ENCODE peak calls at places on chromosomes 16 and 17, in six cellular contexts. V is PC-9, E is tibial nerve, U is GM06990, J is progenitor cell of endocrine pancreas, C is fibroblast of villous mesenchyme. I is an unnamed sample.

GRCh38 chr17:75096082-75096625 is 8.4 kb downstream of the SLC16A5 start:
- DNase-seq in C (peak), V (peak), E (peak), U (no peak), J (no peak), I (peak)

GRCh38 chr17:30824002-30824355 is 513 bp downstream of the CRLF3 start:
- DNase-seq in E (no peak), U (no peak), V (no peak), J (no peak), C (no peak), I (no peak)

GRCh38 chr17:10767237-10767636 is 36.7 kb downstream of the TMEM238L start:
- DNase-seq in V (no peak), E (no peak), C (no peak), J (no peak), U (no peak), I (no peak)

GRCh38 chr16:49755291-49755611 is 100.7 kb downstream of the ZNF423 start:
- DNase-seq in U (no peak), J (no peak), C (peak), V (no peak), E (no peak), I (peak)

GRCh38 chr17:47265983-47266541 is 12.4 kb downstream of the ITGB3 start:
- DNase-seq in U (no peak), C (peak), J (no peak), V (no peak), E (no peak), I (peak)

GRCh38 chr17:4514206-4514605 is 15.5 kb downstream of the SPNS2 start:
- DNase-seq in V (peak), C (no peak), J (peak), E (no peak), U (no peak), I (no peak)

GRCh38 chr17:77144227-77144626 is 3.5 kb downstream of the SEC14L1 start:
- DNase-seq in C (no peak), J (no peak), E (no peak), U (peak), V (no peak), I (no peak)

GRCh38 chr17:60425626-60426025 is 3.3 kb downstream of the CHCT1 start:
- DNase-seq in E (no peak), U (no peak), C (no peak), J (no peak), V (no peak), I (no peak)

GRCh38 chr16:88649924-88650748 is 717 bp downstream of the CYBA start:
- DNase-seq in U (peak), E (no peak), J (no peak), C (peak), V (no peak), I (peak)

GRCh38 chr17:72270530-72270929 is 149.7 kb downstream of the SOX9 start:
- DNase-seq in U (no peak), V (peak), C (peak), E (peak), J (no peak), I (peak)

GRCh38 chr17:68352041-68352440 is 60.7 kb downstream of the ARSG start:
- DNase-seq in U (no peak), J (no peak), E (no peak), C (peak), V (no peak), I (no peak)

GRCh38 chr17:68349157-68349556 is 57.9 kb downstream of the ARSG start:
- DNase-seq in E (no peak), J (no peak), U (peak), C (peak), V (no peak), I (no peak)

GRCh38 chr17:68353121-68353521 is 61.8 kb downstream of the ARSG start:
- DNase-seq in E (no peak), C (peak), J (no peak), U (no peak), V (peak), I (no peak)

GRCh38 chr17:68355093-68355492 is 63.8 kb downstream of the ARSG start:
- DNase-seq in J (no peak), C (peak), V (no peak), U (no peak), E (no peak), I (peak)

DNA sequence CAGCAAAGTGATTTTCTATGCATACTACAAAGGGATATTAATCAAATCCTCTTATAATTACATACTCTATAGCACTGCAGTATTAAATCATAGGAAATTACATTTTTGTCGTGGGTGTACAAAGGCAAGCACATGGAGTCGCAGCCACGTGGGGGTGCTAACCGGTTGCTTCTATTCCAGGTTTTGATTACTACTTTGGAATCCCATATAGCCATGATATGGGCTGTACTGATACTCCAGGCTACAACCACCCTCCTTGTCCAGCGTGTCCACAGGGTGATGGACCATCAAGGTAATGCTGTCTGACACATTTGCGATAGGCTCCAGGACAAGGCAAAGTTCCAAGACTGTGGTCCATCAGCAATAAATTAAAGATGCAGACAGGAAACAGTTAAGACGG is 60.1 kb downstream of the ARSG start:
- DNase-seq in J (no peak), C (peak), V (no peak), E (no peak), U (no peak), I (peak)
- TF ChIP-seq CTCF in J (no peak), C (peak), V (no peak), E (peak), U (no peak), I (peak)

DNA sequence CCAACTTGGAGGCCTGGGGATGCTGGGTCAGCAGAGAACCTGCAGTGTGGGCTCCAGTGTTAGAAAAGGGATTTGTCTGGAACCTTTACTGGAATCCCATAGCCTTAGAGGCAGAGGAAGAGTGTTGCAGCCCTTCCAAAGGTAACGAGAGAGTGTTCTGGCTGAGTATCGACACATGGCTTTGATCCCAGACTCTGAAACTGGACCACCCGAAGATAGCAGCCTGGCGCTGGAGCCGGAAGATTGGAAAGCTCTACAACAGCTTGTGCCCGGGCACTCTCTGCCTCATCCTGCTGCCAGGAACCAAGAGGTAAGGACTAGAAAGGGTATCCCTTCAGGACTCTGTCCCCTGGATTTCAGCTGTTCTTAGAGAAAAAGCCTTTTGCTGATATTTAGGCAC is 39.7 kb downstream of the REXO5 start:
- DNase-seq in V (no peak), J (no peak), U (no peak), C (no peak), E (no peak), I (no peak)
- TF ChIP-seq CTCF in V (no peak), J (no peak), U (no peak), C (no peak), E (no peak), I (no peak)

GRCh38 chr17:69779378-69780214 is 295.4 kb upstream of the KCNJ16 start:
- DNase-seq in V (no peak), E (no peak), C (no peak), J (no peak), U (no peak), I (peak)
- TF ChIP-seq CTCF in V (no peak), E (no peak), C (no peak), J (no peak), U (no peak), I (no peak)

GRCh38 chr17:70808596-70808995 is 639.3 kb downstream of the KCNJ2 start:
- DNase-seq in E (no peak), J (no peak), V (no peak), C (no peak), U (no peak), I (no peak)
- TF ChIP-seq CTCF in E (no peak), J (peak), V (peak), C (no peak), U (no peak), I (no peak)

DNA sequence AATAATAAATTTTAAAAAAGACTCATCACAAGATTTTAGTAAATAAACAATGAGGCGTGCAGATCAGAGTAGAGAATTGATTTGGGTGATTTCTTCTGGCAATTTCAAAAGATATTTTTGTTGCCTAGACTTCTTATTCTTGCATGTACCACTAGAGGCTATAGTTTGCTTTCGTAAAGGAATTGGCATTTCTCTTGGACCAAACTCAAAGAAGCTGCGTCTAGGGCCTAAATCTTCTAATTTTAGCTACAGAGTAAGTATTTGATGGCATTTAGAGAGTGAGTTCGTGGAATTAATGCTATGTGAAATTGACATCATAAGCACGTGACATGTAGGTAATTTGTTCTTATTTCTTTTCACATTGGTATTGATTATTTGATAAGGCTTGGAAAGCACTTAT is 24.4 kb upstream of the ABCC11 start:
- DNase-seq in C (no peak), J (no peak), E (no peak), V (no peak), U (no peak), I (no peak)
- TF ChIP-seq CTCF in C (no peak), J (peak), E (peak), V (no peak), U (no peak), I (no peak)

GRCh38 chr17:66645259-66645658 is 189.7 kb upstream of the CACNG5 start:
- DNase-seq in J (no peak), C (no peak), E (no peak), U (no peak), V (no peak), I (no peak)
- TF ChIP-seq CTCF in J (no peak), C (no peak), E (no peak), U (no peak), V (no peak), I (no peak)

GRCh38 chr17:34243732-34244299 is 11.3 kb upstream of the CCL2 start:
- DNase-seq in E (no peak), J (no peak), C (no peak), U (no peak), V (no peak), I (no peak)
- TF ChIP-seq CTCF in E (no peak), J (no peak), C (no peak), U (no peak), V (no peak), I (no peak)

DNA sequence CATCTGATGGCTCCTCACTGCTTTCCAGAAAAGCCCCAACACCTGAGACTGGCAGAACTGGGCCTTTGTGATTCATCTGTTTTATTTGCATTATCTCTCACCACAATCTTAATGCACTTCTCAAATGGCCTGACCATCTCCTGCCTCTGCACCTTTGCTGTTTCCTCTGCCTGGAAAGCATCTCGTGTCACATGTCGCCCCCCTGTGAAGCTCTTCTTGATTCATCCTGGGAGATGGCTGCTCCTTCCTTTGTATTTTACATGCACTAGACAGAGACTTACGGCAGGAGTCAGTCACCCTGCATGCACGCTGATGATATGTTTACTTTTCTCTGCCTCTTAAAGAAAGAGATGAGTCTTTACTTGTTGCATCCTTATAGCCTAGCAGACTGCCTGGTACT is 30.0 kb downstream of the HNF1B start:
- DNase-seq in V (no peak), J (no peak), E (no peak), U (no peak), C (no peak), I (no peak)
- TF ChIP-seq CTCF in V (no peak), J (no peak), E (no peak), U (no peak), C (no peak), I (no peak)

GRCh38 chr17:54749157-54749556 is 151.5 kb upstream of the TOM1L1 start:
- DNase-seq in J (no peak), E (no peak), V (no peak), U (no peak), C (no peak), I (no peak)

GRCh38 chr17:54754560-54754959 is 146.1 kb upstream of the TOM1L1 start:
- DNase-seq in V (peak), J (no peak), U (no peak), C (no peak), E (no peak), I (no peak)
- TF ChIP-seq CTCF in V (peak), J (peak), U (peak), C (no peak), E (no peak), I (no peak)

I was measured in foreskin fibroblast.